ENCODE peak calls at places on chromosomes 12 and 14, in six cellular contexts. I is PC-9, V is PC-3, R is GM23338, Q is neural progenitor cell, H is MM.1S. U is an unnamed sample. For H3F3A and H3K36me3, the result is how much of the 10 kb centered on the place peaks cover.

GRCh38 chr14:25094171-25094907 is 44.4 kb upstream of the STXBP6 start:
- DNase-seq in R (peak), H (no peak), V (no peak), I (no peak), Q (peak), U (peak)

GRCh38 chr12:61713121-61713520 is 547.1 kb upstream of the USP15 start:
- DNase-seq in I (no peak), Q (no peak), H (no peak), V (no peak), R (no peak), U (peak)

GRCh38 chr14:101061411-101062064 is 158.0 kb upstream of the RTL1 start:
- DNase-seq in R (no peak), H (no peak), I (no peak), Q (no peak), V (no peak), U (no peak)

GRCh38 chr12:116502989-116503496 is 56.1 kb upstream of the MAP1LC3B2 start:
- DNase-seq in I (peak), V (peak), R (no peak), H (no peak), Q (no peak), U (no peak)

GRCh38 chr12:109469516-109469915 is 7.6 kb downstream of the KCTD10 start:
- DNase-seq in R (no peak), Q (no peak), I (no peak), V (no peak), H (no peak), U (peak)

GRCh38 chr12:69987453-69988102 is 162.6 kb downstream of the MYRFL start:
- DNase-seq in Q (no peak), V (peak), I (peak), R (no peak), H (no peak), U (peak)

GRCh38 chr12:2322554-2323120 is 269.9 kb downstream of the CACNA1C start:
- DNase-seq in H (no peak), Q (no peak), V (no peak), R (no peak), I (no peak), U (no peak)

GRCh38 chr14:102111101-102111500 is 24.3 kb upstream of the HSP90AA1 start:
- DNase-seq in V (no peak), I (no peak), H (no peak), R (no peak), Q (no peak), U (no peak)

GRCh38 chr12:25689996-25690501 is 137.0 kb upstream of the LMNTD1 start:
- DNase-seq in Q (no peak), R (no peak), V (no peak), H (no peak), I (no peak), U (peak)

GRCh38 chr12:122060069-122060468 is 18.5 kb upstream of the MLXIP start:
- DNase-seq in R (no peak), I (no peak), V (no peak), H (no peak), Q (no peak), U (no peak)

GRCh38 chr12:112168561-112168971 is 43.2 kb downstream of the TRAFD1 start:
- DNase-seq in R (no peak), V (no peak), H (no peak), Q (no peak), I (no peak), U (no peak)

GRCh38 chr14:68254669-68255527 is 435.3 kb downstream of the RAD51B start:
- DNase-seq in Q (no peak), V (peak), H (no peak), R (no peak), I (no peak), U (peak)

GRCh38 chr12:47715393-47715876 is 9.6 kb upstream of the RPAP3 start:
- DNase-seq in H (peak), I (peak), R (peak), Q (peak), V (peak), U (peak)

GRCh38 chr14:79201545-79202247 is 1009.6 kb downstream of the DIO2 start:
- DNase-seq in V (peak), R (no peak), H (no peak), Q (no peak), I (no peak), U (no peak)

GRCh38 chr12:104805186-104805585 is 152.9 kb downstream of the SLC41A2 start:
- DNase-seq in R (no peak), Q (no peak), V (peak), H (no peak), I (no peak), U (peak)

GRCh38 chr14:100144645-100144995 is 14.8 kb downstream of the DEGS2 start:
- DNase-seq in I (no peak), H (no peak), Q (no peak), V (no peak), R (no peak), U (no peak)

GRCh38 chr14:77909911-77910310 is 110.0 kb downstream of the ADCK1 start:
- DNase-seq in I (no peak), Q (no peak), H (no peak), R (no peak), V (no peak), U (no peak)

GRCh38 chr14:72758420-72758819 is 135.5 kb downstream of the DPF3 start:
- DNase-seq in Q (no peak), H (no peak), R (peak), V (no peak), I (no peak), U (no peak)

GRCh38 chr12:7937867-7938506 is 2.0 kb upstream of the SLC2A3 start:
- DNase-seq in H (no peak), Q (no peak), V (no peak), I (peak), R (peak), U (peak)

GRCh38 chr12:131094831-131095805 is 141.4 kb downstream of the ADGRD1 start:
- DNase-seq in H (no peak), I (peak), Q (no peak), V (no peak), R (no peak), U (no peak)

GRCh38 chr12:10033783-10034381 is 3.4 kb downstream of the CLEC9A start:
- DNase-seq in R (peak), V (peak), H (peak), Q (no peak), I (no peak), U (peak)

GRCh38 chr12:76020281-76020680 is 11.3 kb downstream of the PHLDA1 start:
- DNase-seq in Q (no peak), I (peak), V (peak), H (no peak), R (no peak), U (peak)

GRCh38 chr12:51662728-51663154 is 71.7 kb downstream of the SCN8A start:
- DNase-seq in I (no peak), R (no peak), Q (no peak), H (no peak), V (no peak), U (no peak)

GRCh38 chr12:32024884-32025599 is 65.8 kb downstream of the RESF1 start:
- DNase-seq in V (no peak), H (no peak), Q (no peak), R (no peak), I (no peak), U (no peak)

GRCh38 chr12:48933664-48934311 is 8.5 kb upstream of the FKBP11 start:
- DNase-seq in H (no peak), I (no peak), Q (no peak), V (no peak), R (no peak), U (no peak)

GRCh38 chr12:131929530-131930456 is 717 bp downstream of the PUS1 start:
- DNase-seq in H (no peak), Q (peak), V (peak), R (no peak), I (no peak), U (peak)

DNA sequence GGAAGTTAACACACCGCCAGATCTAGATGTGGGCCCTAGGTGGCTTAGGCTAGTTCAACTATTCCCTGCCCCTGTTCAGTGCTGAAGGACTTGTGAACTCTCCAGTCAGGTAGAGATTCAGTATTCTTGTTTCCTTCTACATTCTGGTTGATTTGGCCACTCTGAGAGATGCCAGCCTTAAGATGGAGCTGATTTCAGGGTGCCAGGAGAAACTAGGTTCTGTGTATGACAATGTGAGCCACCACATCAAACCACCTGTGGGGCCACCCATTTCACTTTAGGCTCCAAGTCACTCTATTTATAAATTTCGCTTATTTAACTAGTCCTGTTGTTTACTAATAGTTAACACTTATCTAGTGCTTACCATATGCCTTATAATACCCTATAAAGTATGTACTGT is 26.0 kb downstream of the FRMD6 start:
- DNase-seq in V (no peak), R (no peak), Q (no peak), H (no peak), I (no peak), U (no peak)
- H3F3A ChIP-seq in V (under half), R (under half), Q (under half), H (under half), I (under half), U (half or more)

GRCh38 chr14:64113279-64113678 is 180.9 kb downstream of the ESR2 start:
- DNase-seq in V (peak), R (no peak), Q (no peak), I (no peak), H (peak), U (no peak)
- H3K36me3 ChIP-seq in V (under half), R (under half), Q (under half), I (under half), H (under half), U (under half)

GRCh38 chr12:53743277-53744129 is 8.3 kb downstream of the CISTR start:
- DNase-seq in V (peak), R (peak), I (peak), H (peak), Q (peak), U (peak)
- TF ChIP-seq EZH2 in V (no peak), R (peak), I (no peak), H (no peak), Q (peak), U (no peak)

GRCh38 chr14:52922059-52922458 is 28.8 kb downstream of the FERMT2 start:
- DNase-seq in I (no peak), H (no peak), Q (no peak), V (no peak), R (no peak), U (no peak)

GRCh38 chr14:52914295-52914694 is 36.6 kb downstream of the FERMT2 start:
- DNase-seq in R (no peak), V (no peak), H (no peak), I (no peak), Q (no peak), U (no peak)

GRCh38 chr14:52918486-52918885 is 32.4 kb downstream of the FERMT2 start:
- DNase-seq in R (no peak), V (peak), I (no peak), H (peak), Q (no peak), U (peak)

GRCh38 chr14:52919971-52920370 is 30.9 kb downstream of the FERMT2 start:
- DNase-seq in V (peak), I (peak), R (no peak), Q (no peak), H (no peak), U (no peak)

GRCh38 chr14:52917732-52918131 is 33.1 kb downstream of the FERMT2 start:
- DNase-seq in H (no peak), I (no peak), Q (no peak), R (no peak), V (peak), U (peak)
- H3F3A ChIP-seq in H (under half), I (under half), Q (under half), R (under half), V (under half), U (half or more)

GRCh38 chr12:6863033-6863432 is 4.3 kb upstream of the TPI1 start:
- DNase-seq in I (no peak), V (no peak), R (no peak), H (no peak), Q (no peak), U (no peak)
- H3K36me3 ChIP-seq in I (under half), V (under half), R (under half), H (under half), Q (under half), U (under half)

GRCh38 chr12:44314007-44314500 is 478.2 kb downstream of the TMEM117 start:
- DNase-seq in Q (no peak), I (no peak), R (no peak), H (no peak), V (peak), U (no peak)

GRCh38 chr12:44313188-44313587 is 477.3 kb downstream of the TMEM117 start:
- DNase-seq in I (no peak), V (no peak), R (no peak), H (no peak), Q (no peak), U (no peak)

GRCh38 chr12:44317651-44318126 is 481.8 kb downstream of the TMEM117 start:
- DNase-seq in R (peak), V (peak), I (no peak), Q (peak), H (peak), U (peak)
- TF ChIP-seq EZH2 in R (no peak), V (no peak), I (no peak), Q (no peak), H (no peak), U (no peak)

GRCh38 chr12:65829716-65830115 is 5.4 kb downstream of the HMGA2 start:
- DNase-seq in I (no peak), H (no peak), Q (no peak), R (no peak), V (no peak), U (no peak)
- H3F3A ChIP-seq in I (under half), H (under half), Q (under half), R (under half), V (under half), U (half or more)

U was measured in GM23248.